ENCODE peak calls at places on chromosomes 12 and 14, in five cellular contexts. One of them, this sample, is unnamed.

GRCh38 chr14:102910442-102910841 is 12.0 kb upstream of the AMN start:
- DNase-seq in dorsolateral prefrontal cortex: no peak
- DNase-seq in breast epithelium: no peak
- DNase-seq in cardiac fibroblast: no peak
- DNase-seq in H9: no peak
- DNase-seq in this sample: no peak

GRCh38 chr14:95137804-95138167 is 19.5 kb downstream of the DICER1 start:
- DNase-seq in dorsolateral prefrontal cortex: no peak
- DNase-seq in breast epithelium: no peak
- DNase-seq in H9: no peak
- DNase-seq in cardiac fibroblast: peak; percentile 27
- DNase-seq in this sample: no peak

GRCh38 chr12:38850463-38850862 is 54.9 kb downstream of the CPNE8 start:
- DNase-seq in cardiac fibroblast: peak; percentile 77
- DNase-seq in breast epithelium: no peak
- DNase-seq in H9: no peak
- DNase-seq in dorsolateral prefrontal cortex: no peak
- DNase-seq in this sample: no peak

GRCh38 chr12:8912910-8913309 is 1.4 kb upstream of the PHC1 start:
- DNase-seq in dorsolateral prefrontal cortex: no peak
- DNase-seq in cardiac fibroblast: no peak
- DNase-seq in breast epithelium: peak; percentile 68
- DNase-seq in H9: peak; percentile 78
- DNase-seq in this sample: no peak

GRCh38 chr14:49586673-49587460 is 687 bp upstream of the RPS29 start:
- DNase-seq in cardiac fibroblast: peak; percentile 90
- DNase-seq in breast epithelium: no peak
- DNase-seq in dorsolateral prefrontal cortex: no peak
- DNase-seq in H9: no peak
- DNase-seq in this sample: no peak

GRCh38 chr12:47095446-47096236 is 15.9 kb upstream of the AMIGO2 start:
- DNase-seq in cardiac fibroblast: peak; percentile 88
- DNase-seq in H9: no peak
- DNase-seq in breast epithelium: no peak
- DNase-seq in dorsolateral prefrontal cortex: no peak
- DNase-seq in this sample: no peak

GRCh38 chr14:51443195-51444018 is 203.4 kb downstream of the TMX1 start:
- DNase-seq in cardiac fibroblast: peak; percentile 73
- DNase-seq in dorsolateral prefrontal cortex: no peak
- DNase-seq in H9: no peak
- DNase-seq in breast epithelium: no peak
- DNase-seq in this sample: no peak

GRCh38 chr12:17992002-17992656 is 97.9 kb downstream of the RERGL start:
- DNase-seq in dorsolateral prefrontal cortex: no peak
- DNase-seq in cardiac fibroblast: peak; percentile 64
- DNase-seq in breast epithelium: no peak
- DNase-seq in H9: no peak
- DNase-seq in this sample: no peak

GRCh38 chr14:104735830-104736642 is 12.0 kb downstream of the ADSS1 start:
- DNase-seq in breast epithelium: peak; percentile 56
- DNase-seq in H9: no peak
- DNase-seq in cardiac fibroblast: peak; percentile 81
- DNase-seq in dorsolateral prefrontal cortex: peak; percentile 62
- DNase-seq in this sample: no peak

GRCh38 chr14:103404032-103404918 is 19.1 kb downstream of the MARK3 start:
- DNase-seq in dorsolateral prefrontal cortex: no peak
- DNase-seq in cardiac fibroblast: peak; percentile 52
- DNase-seq in breast epithelium: no peak
- DNase-seq in H9: no peak
- DNase-seq in this sample: no peak

GRCh38 chr14:20460458-20461229 is 590 bp downstream of the PIP4P1 start:
- DNase-seq in H9: peak; percentile 63
- DNase-seq in breast epithelium: peak; percentile 34
- DNase-seq in cardiac fibroblast: no peak
- DNase-seq in dorsolateral prefrontal cortex: no peak
- DNase-seq in this sample: no peak

GRCh38 chr12:1629338-1630080 is 478 bp downstream of the WNT5B start:
- DNase-seq in breast epithelium: no peak
- DNase-seq in H9: peak; percentile 85
- DNase-seq in dorsolateral prefrontal cortex: no peak
- DNase-seq in cardiac fibroblast: no peak
- DNase-seq in this sample: no peak

GRCh38 chr12:43396671-43397070 is 155.3 kb downstream of the ADAMTS20 start:
- DNase-seq in breast epithelium: no peak
- DNase-seq in dorsolateral prefrontal cortex: no peak
- DNase-seq in H9: no peak
- DNase-seq in cardiac fibroblast: no peak
- DNase-seq in this sample: no peak

GRCh38 chr12:24617471-24617870 is 331.4 kb downstream of the BCAT1 start:
- DNase-seq in H9: no peak
- DNase-seq in breast epithelium: no peak
- DNase-seq in dorsolateral prefrontal cortex: no peak
- DNase-seq in cardiac fibroblast: peak; percentile 81
- DNase-seq in this sample: no peak

GRCh38 chr12:505221-505620 is 45.5 kb downstream of the B4GALNT3 start:
- DNase-seq in cardiac fibroblast: no peak
- DNase-seq in H9: peak; percentile 14
- DNase-seq in dorsolateral prefrontal cortex: no peak
- DNase-seq in breast epithelium: no peak
- DNase-seq in this sample: no peak

GRCh38 chr14:36510078-36510799 is 9.8 kb downstream of the NKX2-1 start:
- DNase-seq in H9: peak; percentile 63
- DNase-seq in cardiac fibroblast: no peak
- DNase-seq in breast epithelium: no peak
- DNase-seq in dorsolateral prefrontal cortex: no peak
- DNase-seq in this sample: no peak

GRCh38 chr12:90064759-90065158 is 356.1 kb upstream of the ATP2B1 start:
- DNase-seq in cardiac fibroblast: no peak
- DNase-seq in H9: no peak
- DNase-seq in breast epithelium: no peak
- DNase-seq in dorsolateral prefrontal cortex: no peak
- DNase-seq in this sample: no peak

GRCh38 chr12:88375960-88376305 is 204.3 kb downstream of the KITLG start:
- DNase-seq in breast epithelium: no peak
- DNase-seq in dorsolateral prefrontal cortex: no peak
- DNase-seq in cardiac fibroblast: no peak
- DNase-seq in H9: no peak
- DNase-seq in this sample: no peak

GRCh38 chr14:43692706-43693105 is 814.4 kb downstream of the FSCB start:
- DNase-seq in dorsolateral prefrontal cortex: no peak
- DNase-seq in H9: no peak
- DNase-seq in cardiac fibroblast: no peak
- DNase-seq in breast epithelium: no peak
- DNase-seq in this sample: no peak

DNA sequence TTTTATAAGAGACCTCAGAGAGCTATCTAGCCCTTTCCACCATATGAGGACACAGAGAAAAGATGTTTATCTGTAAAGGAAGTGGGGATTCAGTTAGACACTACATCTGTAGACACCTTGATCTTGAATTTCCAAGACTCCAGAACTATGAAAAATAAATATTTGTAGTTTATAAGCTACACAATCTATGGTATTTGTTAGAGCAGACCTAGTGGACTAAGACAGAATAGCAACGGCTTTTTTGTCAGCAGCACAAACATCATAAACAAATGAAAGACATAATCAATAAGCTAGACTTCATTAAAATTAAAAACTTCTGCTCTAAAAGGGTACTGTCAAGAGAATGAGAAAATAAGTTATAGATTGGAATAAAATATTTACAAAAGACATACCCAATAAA is 810.1 kb downstream of the FSCB start:
- DNase-seq in dorsolateral prefrontal cortex: no peak
- DNase-seq in cardiac fibroblast: no peak
- DNase-seq in breast epithelium: no peak
- DNase-seq in H9: no peak
- DNase-seq in this sample: no peak
- TF ChIP-seq CTCF in dorsolateral prefrontal cortex: no peak
- TF ChIP-seq CTCF in cardiac fibroblast: no peak
- TF ChIP-seq CTCF in breast epithelium: no peak
- TF ChIP-seq CTCF in H9: peak; percentile 45
- TF ChIP-seq CTCF in this sample: no peak

DNA sequence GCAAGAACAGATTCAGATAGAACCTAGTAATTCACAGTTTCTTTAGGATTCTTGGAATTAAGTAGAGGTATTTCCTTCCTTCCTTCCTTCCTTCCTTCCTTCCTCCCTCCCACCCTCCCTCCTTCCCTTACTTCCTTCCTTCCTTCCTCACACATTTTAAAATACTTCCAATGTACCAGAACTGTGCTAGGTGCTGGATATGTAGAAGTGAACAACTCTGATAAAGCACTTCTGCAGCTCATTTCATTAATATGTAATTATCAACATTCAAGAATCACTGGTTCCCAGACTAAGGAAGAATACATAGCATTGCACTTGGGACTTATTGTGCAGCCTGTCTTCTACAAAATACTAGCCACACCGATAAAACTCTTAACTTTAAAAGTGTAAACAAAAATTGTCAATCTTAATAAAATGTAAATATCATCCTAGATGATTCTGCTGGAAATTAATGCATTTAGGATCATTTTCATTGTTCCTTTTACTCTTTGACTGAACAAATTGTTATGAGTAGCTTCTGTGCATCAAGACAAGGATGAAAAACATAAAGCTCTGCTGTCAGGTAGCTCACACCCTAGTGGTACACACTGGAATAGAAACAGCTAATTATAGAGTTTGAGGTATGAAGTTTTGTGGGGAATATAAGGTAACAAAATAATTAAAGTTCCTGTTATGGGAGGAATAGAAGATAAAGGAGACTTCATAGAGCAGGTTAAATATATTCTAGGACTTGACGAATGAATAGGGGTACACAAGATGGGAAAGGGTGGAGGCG is 99.9 kb upstream of the MYF6 start:
- DNase-seq in breast epithelium: no peak
- DNase-seq in H9: no peak
- DNase-seq in cardiac fibroblast: no peak
- DNase-seq in dorsolateral prefrontal cortex: no peak
- DNase-seq in this sample: no peak
- TF ChIP-seq CTCF in breast epithelium: no peak
- TF ChIP-seq CTCF in H9: peak; percentile 60
- TF ChIP-seq CTCF in cardiac fibroblast: no peak
- TF ChIP-seq CTCF in dorsolateral prefrontal cortex: no peak
- TF ChIP-seq CTCF in this sample: no peak

GRCh38 chr14:65173973-65174693 is 71.8 kb upstream of the MAX start:
- DNase-seq in breast epithelium: no peak
- DNase-seq in dorsolateral prefrontal cortex: peak; percentile 39
- DNase-seq in H9: peak; percentile 80
- DNase-seq in cardiac fibroblast: no peak
- DNase-seq in this sample: no peak

GRCh38 chr14:65179918-65180724 is 77.8 kb upstream of the MAX start:
- DNase-seq in dorsolateral prefrontal cortex: no peak
- DNase-seq in cardiac fibroblast: peak; percentile 95
- DNase-seq in breast epithelium: peak; percentile 55
- DNase-seq in H9: no peak
- DNase-seq in this sample: no peak

GRCh38 chr14:65180725-65181025 is 78.4 kb upstream of the MAX start:
- DNase-seq in breast epithelium: no peak
- DNase-seq in cardiac fibroblast: no peak
- DNase-seq in dorsolateral prefrontal cortex: no peak
- DNase-seq in H9: no peak
- DNase-seq in this sample: no peak

GRCh38 chr14:65177551-65177950 is 75.2 kb upstream of the MAX start:
- DNase-seq in breast epithelium: no peak
- DNase-seq in cardiac fibroblast: no peak
- DNase-seq in dorsolateral prefrontal cortex: no peak
- DNase-seq in H9: no peak
- DNase-seq in this sample: no peak
- TF ChIP-seq CTCF in breast epithelium: no peak
- TF ChIP-seq CTCF in cardiac fibroblast: no peak
- TF ChIP-seq CTCF in dorsolateral prefrontal cortex: no peak
- TF ChIP-seq CTCF in H9: no peak
- TF ChIP-seq CTCF in this sample: no peak

DNA sequence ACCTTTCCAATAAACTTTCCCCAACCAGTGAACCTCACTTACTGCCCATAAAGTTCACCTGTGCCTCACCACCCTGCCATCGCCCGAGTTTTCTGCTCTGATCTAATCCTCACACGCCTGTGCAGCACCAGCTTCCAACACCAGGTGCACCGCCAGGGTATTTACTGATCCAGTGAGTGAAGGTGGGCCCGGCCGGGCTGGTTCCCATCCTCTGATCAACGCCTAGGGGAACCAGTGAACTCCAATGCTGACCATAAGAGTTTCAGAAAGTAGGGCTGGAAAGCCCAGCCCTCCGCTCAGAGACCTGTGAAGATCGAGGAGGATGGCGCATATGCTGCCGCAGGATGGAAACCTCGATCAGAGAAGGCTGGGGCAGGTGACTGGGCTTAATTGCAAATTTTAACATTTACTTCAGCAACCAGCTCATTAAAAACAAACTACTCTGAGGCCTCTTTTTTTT is 685 bp upstream of the MYL6B start:
- DNase-seq in dorsolateral prefrontal cortex: peak; percentile 39
- DNase-seq in breast epithelium: no peak
- DNase-seq in cardiac fibroblast: peak; percentile 21
- DNase-seq in H9: peak; percentile 83
- DNase-seq in this sample: no peak
- TF ChIP-seq CTCF in dorsolateral prefrontal cortex: no peak
- TF ChIP-seq CTCF in breast epithelium: peak; percentile 55
- TF ChIP-seq CTCF in cardiac fibroblast: peak; percentile 30
- TF ChIP-seq CTCF in H9: peak; percentile 66
- TF ChIP-seq CTCF in this sample: no peak